ENCODE peak calls at places on chromosomes 1 and 21, in nine cellular contexts. L is Daoy; N is activated T-cell treated with anti-CD3 and anti-CD28 coated beads for 48 hours; I is fibroblast of mammary gland; K is fibroblast of pulmonary artery; A is GM19239; F is hypothalamus; V is CD8-positive, alpha-beta T cell; J is neural crest cell. W is an unnamed sample.

GRCh38 chr1:24683713-24684162 is 40.6 kb downstream of the SRRM1 start:
- DNase-seq in L (peak), I (peak), F (no peak), A (no peak), V (no peak), N (no peak), K (peak), J (no peak), W (no peak)

GRCh38 chr21:39088831-39089380 is 94.3 kb downstream of the PSMG1 start:
- DNase-seq in V (no peak), F (no peak), J (no peak), K (peak), N (no peak), A (no peak), I (peak), L (peak), W (no peak)

GRCh38 chr21:42002421-42002958 is 7.7 kb downstream of the ZBTB21 start:
- DNase-seq in N (peak), J (no peak), K (peak), I (peak), V (peak), A (no peak), L (peak), F (no peak), W (no peak)

GRCh38 chr1:236150972-236151371 is 8.6 kb downstream of the GPR137B start:
- DNase-seq in A (no peak), K (no peak), J (no peak), I (no peak), L (no peak), V (no peak), N (no peak), F (no peak), W (no peak)

GRCh38 chr1:239608469-239608868 is 222.1 kb downstream of the CHRM3 start:
- DNase-seq in F (no peak), I (no peak), J (no peak), A (no peak), K (no peak), V (no peak), L (no peak), N (no peak), W (no peak)

GRCh38 chr1:45356186-45356585 is 15.9 kb upstream of the MUTYH start:
- DNase-seq in N (no peak), J (no peak), V (no peak), A (no peak), K (no peak), L (peak), I (no peak), F (no peak), W (no peak)

GRCh38 chr21:28867401-28867800 is 125.3 kb downstream of the LTN1 start:
- DNase-seq in N (no peak), V (no peak), I (peak), A (no peak), L (no peak), J (no peak), F (no peak), K (peak), W (no peak)

GRCh38 chr1:94912263-94912986 is 14.5 kb downstream of the CNN3 start:
- DNase-seq in K (no peak), F (no peak), N (no peak), L (no peak), I (no peak), A (no peak), V (no peak), J (no peak), W (no peak)

GRCh38 chr1:163084330-163084729 is 15.2 kb downstream of the RGS4 start:
- DNase-seq in I (peak), J (no peak), N (no peak), K (peak), V (no peak), L (no peak), F (no peak), A (no peak), W (no peak)

GRCh38 chr1:160646711-160647328 is at the start of gene SLAMF1:
- DNase-seq in L (peak), A (no peak), F (no peak), I (peak), N (peak), J (no peak), K (no peak), V (peak), W (no peak)

GRCh38 chr1:228913649-228914048 is 178.4 kb downstream of the RHOU start:
- DNase-seq in L (no peak), F (no peak), J (peak), V (no peak), K (no peak), A (no peak), N (no peak), I (no peak), W (no peak)

GRCh38 chr1:234535763-234536515 is 57.0 kb upstream of the TARBP1 start:
- DNase-seq in L (no peak), V (no peak), A (no peak), J (no peak), I (peak), N (no peak), F (no peak), K (peak), W (no peak)

GRCh38 chr1:33047839-33048305 is 11.2 kb upstream of the AK2 start:
- DNase-seq in K (peak), A (no peak), I (peak), J (no peak), V (no peak), F (no peak), N (no peak), L (no peak), W (no peak)

GRCh38 chr1:99005142-99005491 is 456 bp upstream of the PLPPR5 start:
- DNase-seq in V (no peak), I (no peak), J (peak), N (no peak), L (no peak), A (no peak), F (no peak), K (no peak), W (peak)

GRCh38 chr1:97144527-97144926 is 422.9 kb downstream of the PTBP2 start:
- DNase-seq in K (peak), A (no peak), N (no peak), J (no peak), F (no peak), I (peak), V (no peak), L (peak), W (no peak)

GRCh38 chr21:16323586-16323985 is 593.8 kb downstream of the USP25 start:
- DNase-seq in L (no peak), A (no peak), N (no peak), V (no peak), I (peak), J (no peak), K (peak), F (no peak), W (no peak)

GRCh38 chr1:78687914-78688313 is 38.3 kb downstream of the IFI44 start:
- DNase-seq in K (peak), J (no peak), L (no peak), F (no peak), A (no peak), N (no peak), V (no peak), I (peak), W (no peak)

GRCh38 chr1:3207217-3207848 is 138.3 kb downstream of the PRDM16 start:
- DNase-seq in N (no peak), V (no peak), A (no peak), K (no peak), I (no peak), J (no peak), L (no peak), F (no peak), W (no peak)

GRCh38 chr1:51956528-51957509 is 33.7 kb downstream of the RAB3B start:
- DNase-seq in A (no peak), V (no peak), K (peak), N (no peak), L (peak), I (peak), J (no peak), F (no peak), W (peak)

GRCh38 chr1:99943238-99943794 is 26.5 kb upstream of the SLC35A3 start:
- DNase-seq in J (no peak), A (no peak), K (peak), V (no peak), L (peak), N (no peak), I (peak), F (no peak), W (no peak)

GRCh38 chr1:229691362-229691761 is 65.3 kb downstream of the URB2 start:
- DNase-seq in F (no peak), K (no peak), N (no peak), A (no peak), I (no peak), L (no peak), J (no peak), V (no peak), W (no peak)

GRCh38 chr1:61812916-61813315 is 70.6 kb downstream of the PATJ start:
- DNase-seq in A (no peak), L (no peak), N (no peak), I (no peak), K (no peak), F (no peak), J (no peak), V (no peak), W (no peak)

GRCh38 chr1:235917267-235917811 is 50.6 kb upstream of the LYST start:
- DNase-seq in A (no peak), V (peak), K (peak), N (peak), I (peak), J (no peak), L (peak), F (peak), W (no peak)

GRCh38 chr1:84736944-84737343 is 46.7 kb upstream of the SSX2IP start:
- DNase-seq in I (no peak), F (no peak), N (no peak), J (no peak), L (no peak), V (no peak), K (no peak), A (no peak), W (no peak)

GRCh38 chr1:178020968-178021640 is 51.2 kb upstream of the SEC16B start:
- DNase-seq in V (no peak), J (no peak), K (no peak), F (no peak), I (no peak), N (no peak), L (no peak), A (no peak), W (no peak)

GRCh38 chr1:55063562-55063942 is 24.2 kb downstream of the PCSK9 start:
- DNase-seq in V (no peak), A (no peak), F (no peak), J (no peak), L (no peak), N (no peak), I (no peak), K (no peak), W (no peak)

GRCh38 chr1:40404670-40405462 is 31.3 kb downstream of the SMAP2 start:
- DNase-seq in K (peak), N (no peak), L (peak), V (peak), J (no peak), I (peak), F (no peak), A (no peak), W (no peak)

GRCh38 chr1:107666493-107666892 is 298.5 kb downstream of the VAV3 start:
- DNase-seq in J (no peak), N (no peak), A (no peak), V (no peak), K (no peak), F (no peak), L (no peak), I (no peak), W (no peak)

GRCh38 chr21:44549525-44550211 is 1.6 kb downstream of the KRTAP10-2 start:
- DNase-seq in L (no peak), N (no peak), K (no peak), V (no peak), J (no peak), F (no peak), I (no peak), A (no peak), W (peak)

W was measured in H9.